ENCODE peak calls at places on chromosomes 5 and 9, in four cellular contexts. F is K562, B is HepG2, N is GM12878. T is an unnamed sample.

GRCh38 chr5:64594601-64595518 is 89.0 kb downstream of the RGS7BP start:
- DNase-seq in F (no peak), B (no peak), N (no peak), T (peak; percentile 52)

GRCh38 chr9:129769582-129770107 is 16.8 kb upstream of the PTGES start:
- DNase-seq in F (peak; percentile 8), B (no peak), N (no peak), T (no peak)

GRCh38 chr5:40734986-40735385 is 20.8 kb downstream of the TTC33 start:
- DNase-seq in F (no peak), B (no peak), N (no peak), T (no peak)

GRCh38 chr9:98881356-98881755 is 62.4 kb upstream of the COL15A1 start:
- DNase-seq in F (no peak), B (no peak), N (no peak), T (no peak)

GRCh38 chr9:100455470-100455869 is 17.5 kb upstream of the TMEFF1 start:
- DNase-seq in F (no peak), B (no peak), N (no peak), T (no peak)

GRCh38 chr5:64144429-64145215 is 21.0 kb upstream of the RNF180 start:
- DNase-seq in F (no peak), B (no peak), N (no peak), T (no peak)

GRCh38 chr9:79883073-79883645 is 311.4 kb downstream of the TLE4 start:
- DNase-seq in F (no peak), B (no peak), N (no peak), T (no peak)

GRCh38 chr5:94945656-94946055 is 327.2 kb downstream of the SLF1 start:
- DNase-seq in F (no peak), B (no peak), N (no peak), T (no peak)

GRCh38 chr5:135319458-135319857 is 79.6 kb downstream of the MACROH2A1 start:
- DNase-seq in F (no peak), B (no peak), N (no peak), T (no peak)

GRCh38 chr9:127751269-127752054 is 16.4 kb upstream of the TOR2A start:
- DNase-seq in F (peak; percentile 60), B (no peak), N (no peak), T (peak; percentile 73)

GRCh38 chr5:152306386-152306785 is 98.7 kb downstream of the NMUR2 start:
- DNase-seq in F (no peak), B (no peak), N (no peak), T (no peak)

GRCh38 chr5:598564-598890 is 13.6 kb upstream of the CEP72 start:
- DNase-seq in F (no peak), B (no peak), N (no peak), T (no peak)

GRCh38 chr5:133696782-133697507 is 84.6 kb upstream of the FSTL4 start:
- DNase-seq in F (no peak), B (no peak), N (no peak), T (no peak)

GRCh38 chr5:111063709-111064322 is 7.7 kb upstream of the TSLP start:
- DNase-seq in F (no peak), B (peak; percentile 31), N (no peak), T (no peak)

GRCh38 chr5:172854451-172854871 is 20.4 kb downstream of the ERGIC1 start:
- DNase-seq in F (no peak), B (no peak), N (no peak), T (no peak)

GRCh38 chr9:129626944-129627297 is 958 bp downstream of the NTMT1 start:
- DNase-seq in F (no peak), B (no peak), N (no peak), T (no peak)

GRCh38 chr9:134589748-134590147 is 51.9 kb upstream of the COL5A1 start:
- DNase-seq in F (no peak), B (no peak), N (no peak), T (no peak)

GRCh38 chr9:100756217-100756616 is 178.3 kb downstream of the CAVIN4 start:
- DNase-seq in F (no peak), B (no peak), N (no peak), T (no peak)

GRCh38 chr5:1347571-1347970 is 2.7 kb upstream of the CLPTM1L start:
- DNase-seq in F (no peak), B (no peak), N (no peak), T (no peak)

GRCh38 chr9:128254855-128255759 is 20.7 kb downstream of the GOLGA2 start:
- DNase-seq in F (peak; percentile 94), B (peak; percentile 51), N (no peak), T (peak; percentile 88)

GRCh38 chr9:33425128-33425533 is 22.3 kb downstream of the AQP3 start:
- DNase-seq in F (no peak), B (peak; percentile 55), N (no peak), T (no peak)

GRCh38 chr5:178385472-178385853 is 152.9 kb upstream of the PHYKPL start:
- DNase-seq in F (no peak), B (no peak), N (no peak), T (peak; percentile 10)

GRCh38 chr5:176541338-176542134 is 4.3 kb upstream of the RNF44 start:
- DNase-seq in F (peak; percentile 52), B (peak; percentile 65), N (no peak), T (peak; percentile 81)

GRCh38 chr9:131546336-131547084 is 1.2 kb downstream of the PRRT1B start:
- DNase-seq in F (peak; percentile 35), B (peak; percentile 68), N (no peak), T (peak; percentile 69)

GRCh38 chr9:115195889-115196288 is 77.9 kb upstream of the TNC start:
- DNase-seq in F (no peak), B (no peak), N (no peak), T (no peak)

GRCh38 chr5:78961743-78962142 is 23.4 kb downstream of the ARSB start:
- DNase-seq in F (no peak), B (no peak), N (no peak), T (no peak)

GRCh38 chr5:96742519-96742918 is 65.2 kb downstream of the ERAP1 start:
- DNase-seq in F (no peak), B (no peak), N (no peak), T (no peak)

GRCh38 chr5:34495178-34495577 is 160.9 kb upstream of the RAI14 start:
- DNase-seq in F (no peak), B (no peak), N (no peak), T (no peak)

GRCh38 chr5:9324348-9325056 is 221.4 kb downstream of the SEMA5A start:
- DNase-seq in F (no peak), B (no peak), N (no peak), T (no peak)

GRCh38 chr5:170603578-170604565 is 100.1 kb downstream of the KCNIP1 start:
- DNase-seq in F (peak; percentile 91), B (peak; percentile 46), N (no peak), T (peak; percentile 90)

GRCh38 chr5:149053027-149053705 is 9.7 kb downstream of the SH3TC2 start:
- DNase-seq in F (no peak), B (no peak), N (no peak), T (no peak)

GRCh38 chr5:107542831-107543231 is 127.9 kb downstream of the EFNA5 start:
- DNase-seq in F (no peak), B (peak; percentile 2), N (no peak), T (no peak)

GRCh38 chr5:90645024-90645610 is 86.5 kb downstream of the ADGRV1 start:
- DNase-seq in F (peak; percentile 71), B (peak; percentile 37), N (no peak), T (peak; percentile 19)

DNA sequence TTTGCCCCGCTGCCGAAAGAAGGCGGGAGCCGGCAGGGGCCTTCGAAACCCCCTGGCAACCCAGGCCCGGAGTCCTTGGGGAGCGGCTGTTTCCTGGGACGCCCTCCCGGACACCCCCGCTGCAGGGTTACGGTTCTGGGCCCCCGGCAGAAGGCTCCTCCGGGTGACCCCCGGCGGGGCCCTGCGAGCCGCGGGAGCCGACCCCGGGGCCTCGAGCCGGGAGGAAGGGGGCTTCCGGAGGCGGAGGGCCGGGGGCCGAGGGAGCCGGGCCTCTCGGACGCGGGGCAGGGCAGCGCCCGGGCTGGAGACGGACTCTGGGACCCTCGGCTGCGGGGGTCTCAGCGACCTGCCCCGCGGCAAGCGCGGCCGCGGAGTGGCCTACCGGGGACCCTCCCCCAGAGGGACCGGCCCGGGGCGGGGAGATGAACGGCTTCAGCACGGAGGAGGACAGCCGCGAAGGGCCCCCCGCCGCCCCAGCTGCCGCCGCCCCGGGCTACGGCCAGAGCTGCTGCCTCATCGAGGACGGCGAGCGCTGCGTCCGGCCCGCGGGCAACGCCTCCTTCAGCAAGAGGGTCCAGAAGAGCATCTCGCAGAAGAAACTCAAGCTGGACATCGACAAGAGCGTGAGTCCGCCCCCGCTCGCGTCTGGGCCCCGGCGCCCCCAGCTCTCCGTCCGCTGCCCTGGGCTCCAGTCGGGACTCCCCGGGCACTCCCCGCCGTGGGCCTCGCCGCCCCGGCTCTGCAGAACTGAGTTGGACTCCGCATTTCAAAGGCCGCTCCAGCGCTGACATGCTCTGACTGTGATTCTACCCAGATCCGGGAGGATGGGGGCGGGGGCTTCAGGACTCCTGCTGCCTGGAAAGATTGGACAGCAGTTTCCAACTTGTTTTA is 631 bp downstream of the SAP30L start:
- DNase-seq in F (peak; percentile 50), B (peak; percentile 36), N (no peak), T (peak; percentile 67)
- TF ChIP-seq CREB1 in F (no peak), B (no peak), N (no peak), T (no peak)

DNA sequence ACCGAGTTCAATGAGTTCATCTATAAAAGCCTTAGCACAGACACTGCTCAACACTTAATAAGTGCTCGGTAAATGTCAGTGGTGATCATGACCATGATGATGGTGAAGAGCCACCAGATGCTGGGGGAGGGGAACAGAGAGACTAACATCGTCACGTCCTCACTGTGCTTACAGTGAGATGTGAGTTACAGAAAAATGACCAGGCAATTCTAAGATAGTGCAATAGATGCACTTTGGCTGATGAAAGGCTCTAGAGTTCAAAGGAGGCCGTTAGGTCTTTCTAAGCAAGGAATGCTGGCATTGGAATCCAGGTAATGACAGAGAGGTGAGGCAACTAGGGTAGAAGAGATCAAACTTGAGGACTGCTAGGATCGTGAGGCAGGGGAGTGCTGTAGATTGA is 36.7 kb downstream of the ARL15 start:
- DNase-seq in F (no peak), B (peak; percentile 41), N (no peak), T (no peak)
- TF ChIP-seq CBFB in F (no peak), B (no peak), N (no peak), T (no peak)

DNA sequence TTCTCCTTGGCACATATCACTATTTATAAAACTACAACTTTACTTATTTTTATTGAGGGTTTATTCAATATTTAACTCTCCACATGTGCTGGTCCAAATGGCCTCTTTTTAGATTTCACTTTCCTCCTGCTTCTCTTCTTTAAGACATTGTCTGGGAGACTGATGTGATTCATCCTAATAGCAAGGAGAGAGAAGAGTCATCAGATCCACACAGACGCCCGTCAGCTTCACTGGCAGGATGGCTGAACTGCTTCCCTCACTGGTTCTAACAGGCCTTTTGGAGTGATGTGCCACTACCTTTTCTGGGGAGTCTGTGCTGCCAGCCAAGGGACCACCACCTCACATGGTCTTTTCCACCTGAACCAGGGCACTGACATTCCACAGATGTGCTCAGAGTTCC is 16.5 kb upstream of the ROR2 start:
- DNase-seq in F (no peak), B (no peak), N (no peak), T (no peak)
- TF ChIP-seq TCF7 in F (no peak), B (no peak), N (no peak), T (no peak)

GRCh38 chr5:71932649-71933338 is 174.5 kb upstream of the MAP1B start:
- DNase-seq in F (peak; percentile 23), B (peak; percentile 76), N (no peak), T (peak; percentile 50)
- TF ChIP-seq CREB1 in F (no peak), B (peak; percentile 40), N (no peak), T (no peak)

GRCh38 chr9:69431777-69432176 is 106.8 kb downstream of the ENTREP1 start:
- DNase-seq in F (no peak), B (no peak), N (no peak), T (no peak)

GRCh38 chr9:69432623-69433022 is 107.6 kb downstream of the ENTREP1 start:
- DNase-seq in F (no peak), B (no peak), N (no peak), T (no peak)

GRCh38 chr9:69430206-69430605 is 105.2 kb downstream of the ENTREP1 start:
- DNase-seq in F (no peak), B (no peak), N (no peak), T (no peak)

GRCh38 chr9:69429281-69429680 is 104.3 kb downstream of the ENTREP1 start:
- DNase-seq in F (no peak), B (no peak), N (no peak), T (no peak)

GRCh38 chr9:69431203-69431602 is 106.2 kb downstream of the ENTREP1 start:
- DNase-seq in F (no peak), B (no peak), N (no peak), T (no peak)
- TF ChIP-seq CBFB in F (no peak), B (no peak), N (no peak), T (no peak)